ENCODE peak calls at places on chromosomes 3 and 15, in six cellular contexts. J is stimulated activated CD8-positive, alpha-beta memory T cell treated with anti-CD3 and anti-CD28 coated beads, Interleukin-15, amount 100 ng/mL, for 4 hours; U is naive thymus-derived CD4-positive, alpha-beta T cell; H is BE2C; A is GM03348; E is CD8-positive, alpha-beta memory T cell. C is an unnamed sample.

GRCh38 chr3:59839283-59839682 is 789.5 kb upstream of the CFAP20DC start:
- DNase-seq in J (no peak), U (no peak), H (no peak), A (peak; percentile 48), E (no peak), C (no peak)

GRCh38 chr3:70249509-70250160 is 62.8 kb downstream of the MDFIC2 start:
- DNase-seq in J (no peak), U (no peak), H (no peak), A (no peak), E (no peak), C (peak; percentile 77)

GRCh38 chr3:170584585-170585007 is 1.3 kb downstream of the SLC7A14 start:
- DNase-seq in J (no peak), U (peak; percentile 21), H (peak; percentile 45), A (peak; percentile 83), E (no peak), C (peak; percentile 65)

GRCh38 chr3:101567528-101568317 is 6.1 kb downstream of the TRMT10C start:
- DNase-seq in J (peak; percentile 32), U (no peak), H (no peak), A (no peak), E (no peak), C (no peak)

GRCh38 chr15:58467722-58468436 is 36.1 kb downstream of the LIPC start:
- DNase-seq in J (no peak), U (no peak), H (no peak), A (no peak), E (no peak), C (no peak)

GRCh38 chr3:99330281-99330680 is 308.1 kb upstream of the COL8A1 start:
- DNase-seq in J (no peak), U (no peak), H (no peak), A (peak; percentile 15), E (no peak), C (no peak)

GRCh38 chr15:98668566-98669308 is 20.4 kb downstream of the IGF1R start:
- DNase-seq in J (no peak), U (peak; percentile 14), H (no peak), A (peak; percentile 41), E (no peak), C (no peak)

GRCh38 chr3:69683076-69683806 is 56.0 kb upstream of the MITF start:
- DNase-seq in J (no peak), U (no peak), H (no peak), A (no peak), E (no peak), C (no peak)

GRCh38 chr15:49282366-49282765 is 112.3 kb downstream of the GALK2 start:
- DNase-seq in J (no peak), U (no peak), H (no peak), A (peak; percentile 79), E (no peak), C (no peak)

GRCh38 chr3:27479816-27480543 is 4.2 kb downstream of the SLC4A7 start:
- DNase-seq in J (no peak), U (peak; percentile 41), H (no peak), A (no peak), E (no peak), C (no peak)

GRCh38 chr3:159417761-159418160 is 570.9 kb upstream of the IL12A start:
- DNase-seq in J (no peak), U (no peak), H (no peak), A (no peak), E (no peak), C (no peak)

GRCh38 chr3:108489776-108490175 is 20.6 kb downstream of the MYH15 start:
- DNase-seq in J (peak; percentile 8), U (peak; percentile 54), H (peak; percentile 48), A (peak; percentile 60), E (peak; percentile 25), C (no peak)

GRCh38 chr3:14152963-14153355 is 25.4 kb downstream of the XPC start:
- DNase-seq in J (no peak), U (no peak), H (no peak), A (no peak), E (no peak), C (no peak)

GRCh38 chr15:82146990-82147461 is 101.2 kb upstream of the MEX3B start:
- DNase-seq in J (no peak), U (no peak), H (no peak), A (peak; percentile 73), E (no peak), C (no peak)

GRCh38 chr15:53346583-53346982 is 412.9 kb downstream of the WDR72 start:
- DNase-seq in J (no peak), U (no peak), H (no peak), A (no peak), E (no peak), C (no peak)

GRCh38 chr15:31758126-31758525 is 272.2 kb upstream of the CHRNA7 start:
- DNase-seq in J (no peak), U (no peak), H (peak; percentile 74), A (no peak), E (no peak), C (no peak)

GRCh38 chr3:98986073-98986472 is 84.6 kb upstream of the DCBLD2 start:
- DNase-seq in J (no peak), U (no peak), H (no peak), A (peak; percentile 42), E (no peak), C (no peak)

GRCh38 chr3:156317457-156317856 is 197.1 kb downstream of the KCNAB1 start:
- DNase-seq in J (no peak), U (no peak), H (no peak), A (peak; percentile 17), E (no peak), C (no peak)

GRCh38 chr3:142148871-142149860 is at the start of gene TFDP2:
- DNase-seq in J (peak; percentile 61), U (peak; percentile 86), H (peak; percentile 97), A (peak; percentile 97), E (peak; percentile 79), C (peak; percentile 94)

GRCh38 chr3:146747928-146748327 is 142.8 kb upstream of the PLSCR5 start:
- DNase-seq in J (no peak), U (no peak), H (no peak), A (peak; percentile 54), E (no peak), C (no peak)

GRCh38 chr3:32551087-32551486 is 19.6 kb downstream of the DYNC1LI1 start:
- DNase-seq in J (no peak), U (no peak), H (no peak), A (no peak), E (no peak), C (no peak)

GRCh38 chr3:64011685-64012084 is 11.6 kb downstream of the PSMD6 start:
- DNase-seq in J (no peak), U (no peak), H (no peak), A (peak; percentile 8), E (no peak), C (no peak)

GRCh38 chr3:11328196-11328945 is 56.2 kb downstream of the ATG7 start:
- DNase-seq in J (no peak), U (no peak), H (no peak), A (no peak), E (no peak), C (no peak)

GRCh38 chr3:120855665-120856437 is 52.2 kb upstream of the STXBP5L start:
- DNase-seq in J (no peak), U (no peak), H (no peak), A (peak; percentile 93), E (no peak), C (peak; percentile 77)

GRCh38 chr15:85024509-85025336 is 43.1 kb downstream of the PDE8A start:
- DNase-seq in J (no peak), U (no peak), H (no peak), A (peak; percentile 53), E (no peak), C (no peak)

GRCh38 chr3:29754346-29754745 is 473.5 kb downstream of the RBMS3 start:
- DNase-seq in J (no peak), U (no peak), H (no peak), A (no peak), E (no peak), C (no peak)

GRCh38 chr3:191210032-191210431 is 11.0 kb downstream of the OSTN start:
- DNase-seq in J (no peak), U (no peak), H (no peak), A (no peak), E (no peak), C (no peak)

GRCh38 chr3:110754207-110754916 is 317.3 kb upstream of the NECTIN3 start:
- DNase-seq in J (no peak), U (no peak), H (no peak), A (no peak), E (no peak), C (no peak)

GRCh38 chr15:62591842-62592838 is 427.1 kb upstream of the C2CD4B start:
- DNase-seq in J (no peak), U (no peak), H (no peak), A (peak; percentile 34), E (no peak), C (no peak)

GRCh38 chr3:10602769-10603768 is 97.7 kb upstream of the ATP2B2 start:
- DNase-seq in J (peak; percentile 43), U (peak; percentile 85), H (no peak), A (no peak), E (peak; percentile 26), C (no peak)

GRCh38 chr3:39960515-39961403 is 151.3 kb downstream of the MYRIP start:
- DNase-seq in J (no peak), U (no peak), H (no peak), A (peak; percentile 29), E (no peak), C (no peak)

GRCh38 chr3:183779896-183780450 is 45.4 kb downstream of the MAP6D1 start:
- DNase-seq in J (no peak), U (no peak), H (no peak), A (no peak), E (no peak), C (no peak)

GRCh38 chr15:100253640-100254039 is 88.1 kb downstream of the ADAMTS17 start:
- DNase-seq in J (no peak), U (no peak), H (no peak), A (no peak), E (no peak), C (peak; percentile 25)

GRCh38 chr3:46360904-46361303 is 7.0 kb downstream of the CCR2 start:
- DNase-seq in J (no peak), U (no peak), H (no peak), A (no peak), E (no peak), C (no peak)

GRCh38 chr3:47113669-47114365 is 50.1 kb downstream of the SETD2 start:
- DNase-seq in J (no peak), U (no peak), H (no peak), A (peak; percentile 66), E (no peak), C (no peak)

GRCh38 chr3:155391583-155391982 is 98.1 kb upstream of the STRIT1 start:
- DNase-seq in J (no peak), U (no peak), H (no peak), A (peak; percentile 87), E (no peak), C (peak; percentile 69)

GRCh38 chr3:11306815-11307589 is 34.8 kb downstream of the ATG7 start:
- DNase-seq in J (peak; percentile 5), U (no peak), H (no peak), A (no peak), E (no peak), C (no peak)